ENCODE peak calls at places on chromosomes 5 and 9, in six cellular contexts. One of them, this sample, is unnamed.

GRCh38 chr5:129459485-129460120 is 495 bp upstream of the ADAMTS19 start:
- DNase-seq in OCI-LY7: no peak
- DNase-seq in GM12865: no peak
- DNase-seq in GM20000: peak; percentile 17
- DNase-seq in bronchial epithelial cell: no peak
- DNase-seq in colonic mucosa: peak; percentile 27
- DNase-seq in this sample: no peak

GRCh38 chr9:23850242-23851023 is 24.4 kb upstream of the ELAVL2 start:
- DNase-seq in OCI-LY7: no peak
- DNase-seq in GM12865: no peak
- DNase-seq in GM20000: no peak
- DNase-seq in bronchial epithelial cell: no peak
- DNase-seq in colonic mucosa: no peak
- DNase-seq in this sample: no peak

GRCh38 chr5:139046551-139046950 is 151.6 kb downstream of the SIL1 start:
- DNase-seq in OCI-LY7: no peak
- DNase-seq in GM12865: no peak
- DNase-seq in GM20000: no peak
- DNase-seq in bronchial epithelial cell: no peak
- DNase-seq in colonic mucosa: no peak
- DNase-seq in this sample: no peak

GRCh38 chr5:171997011-171997410 is 9.4 kb downstream of the FBXW11 start:
- DNase-seq in OCI-LY7: no peak
- DNase-seq in GM12865: no peak
- DNase-seq in GM20000: no peak
- DNase-seq in bronchial epithelial cell: no peak
- DNase-seq in colonic mucosa: no peak
- DNase-seq in this sample: no peak

GRCh38 chr9:111258209-111258877 is 71.7 kb downstream of the OR2K2 start:
- DNase-seq in OCI-LY7: no peak
- DNase-seq in GM12865: no peak
- DNase-seq in GM20000: no peak
- DNase-seq in bronchial epithelial cell: no peak
- DNase-seq in colonic mucosa: no peak
- DNase-seq in this sample: no peak

GRCh38 chr9:97880336-97880735 is 27.3 kb downstream of the FOXE1 start:
- DNase-seq in OCI-LY7: no peak
- DNase-seq in GM12865: no peak
- DNase-seq in GM20000: no peak
- DNase-seq in bronchial epithelial cell: no peak
- DNase-seq in colonic mucosa: no peak
- DNase-seq in this sample: no peak

GRCh38 chr5:106959447-106959846 is 711.3 kb downstream of the EFNA5 start:
- DNase-seq in OCI-LY7: no peak
- DNase-seq in GM12865: no peak
- DNase-seq in GM20000: no peak
- DNase-seq in bronchial epithelial cell: peak; percentile 29
- DNase-seq in colonic mucosa: peak; percentile 25
- DNase-seq in this sample: no peak

GRCh38 chr5:218457-219289 is 553 bp downstream of the SDHA start:
- DNase-seq in OCI-LY7: peak; percentile 45
- DNase-seq in GM12865: peak; percentile 51
- DNase-seq in GM20000: no peak
- DNase-seq in bronchial epithelial cell: peak; percentile 28
- DNase-seq in colonic mucosa: peak; percentile 50
- DNase-seq in this sample: no peak

GRCh38 chr5:129014185-129014584 is 48.9 kb downstream of the SLC27A6 start:
- DNase-seq in OCI-LY7: no peak
- DNase-seq in GM12865: no peak
- DNase-seq in GM20000: no peak
- DNase-seq in bronchial epithelial cell: no peak
- DNase-seq in colonic mucosa: no peak
- DNase-seq in this sample: no peak

GRCh38 chr9:70682337-70682736 is 267.9 kb upstream of the KLF9 start:
- DNase-seq in OCI-LY7: no peak
- DNase-seq in GM12865: no peak
- DNase-seq in GM20000: no peak
- DNase-seq in bronchial epithelial cell: no peak
- DNase-seq in colonic mucosa: no peak
- DNase-seq in this sample: no peak

GRCh38 chr9:88532320-88532719 is 2.7 kb upstream of the NXNL2 start:
- DNase-seq in OCI-LY7: no peak
- DNase-seq in GM12865: no peak
- DNase-seq in GM20000: no peak
- DNase-seq in bronchial epithelial cell: peak; percentile 29
- DNase-seq in colonic mucosa: no peak
- DNase-seq in this sample: no peak

GRCh38 chr5:158326241-158326640 is 467.3 kb upstream of the CLINT1 start:
- DNase-seq in OCI-LY7: no peak
- DNase-seq in GM12865: no peak
- DNase-seq in GM20000: no peak
- DNase-seq in bronchial epithelial cell: no peak
- DNase-seq in colonic mucosa: no peak
- DNase-seq in this sample: no peak

GRCh38 chr9:811101-811531 is 30.4 kb upstream of the DMRT1 start:
- DNase-seq in OCI-LY7: no peak
- DNase-seq in GM12865: no peak
- DNase-seq in GM20000: no peak
- DNase-seq in bronchial epithelial cell: peak; percentile 94
- DNase-seq in colonic mucosa: no peak
- DNase-seq in this sample: no peak

GRCh38 chr9:72351538-72352453 is 13.2 kb downstream of the ZFAND5 start:
- DNase-seq in OCI-LY7: no peak
- DNase-seq in GM12865: no peak
- DNase-seq in GM20000: no peak
- DNase-seq in bronchial epithelial cell: peak; percentile 94
- DNase-seq in colonic mucosa: no peak
- DNase-seq in this sample: no peak

GRCh38 chr5:124986170-124986569 is 239.7 kb upstream of the ZNF608 start:
- DNase-seq in OCI-LY7: no peak
- DNase-seq in GM12865: no peak
- DNase-seq in GM20000: no peak
- DNase-seq in bronchial epithelial cell: no peak
- DNase-seq in colonic mucosa: no peak
- DNase-seq in this sample: no peak

GRCh38 chr9:135096408-135096885 is 9.0 kb downstream of the OLFM1 start:
- DNase-seq in OCI-LY7: no peak
- DNase-seq in GM12865: no peak
- DNase-seq in GM20000: no peak
- DNase-seq in bronchial epithelial cell: no peak
- DNase-seq in colonic mucosa: no peak
- DNase-seq in this sample: no peak

GRCh38 chr5:57174128-57174849 is 430 bp downstream of the GPBP1 start:
- DNase-seq in OCI-LY7: peak; percentile 69
- DNase-seq in GM12865: peak; percentile 63
- DNase-seq in GM20000: no peak
- DNase-seq in bronchial epithelial cell: no peak
- DNase-seq in colonic mucosa: no peak
- DNase-seq in this sample: no peak

GRCh38 chr5:36590513-36591286 is 15.7 kb upstream of the SLC1A3 start:
- DNase-seq in OCI-LY7: no peak
- DNase-seq in GM12865: no peak
- DNase-seq in GM20000: no peak
- DNase-seq in bronchial epithelial cell: no peak
- DNase-seq in colonic mucosa: no peak
- DNase-seq in this sample: no peak

GRCh38 chr9:128056887-128057723 is 10.0 kb downstream of the NAIF1 start:
- DNase-seq in OCI-LY7: no peak
- DNase-seq in GM12865: no peak
- DNase-seq in GM20000: no peak
- DNase-seq in bronchial epithelial cell: peak; percentile 59
- DNase-seq in colonic mucosa: peak; percentile 78
- DNase-seq in this sample: no peak

GRCh38 chr5:38576442-38576841 is 20.0 kb upstream of the LIFR start:
- DNase-seq in OCI-LY7: no peak
- DNase-seq in GM12865: no peak
- DNase-seq in GM20000: no peak
- DNase-seq in bronchial epithelial cell: no peak
- DNase-seq in colonic mucosa: no peak
- DNase-seq in this sample: no peak

GRCh38 chr5:2921651-2922050 is 170.2 kb upstream of the IRX2 start:
- DNase-seq in OCI-LY7: no peak
- DNase-seq in GM12865: no peak
- DNase-seq in GM20000: no peak
- DNase-seq in bronchial epithelial cell: no peak
- DNase-seq in colonic mucosa: no peak
- DNase-seq in this sample: no peak

GRCh38 chr9:137818286-137818685 is 59.3 kb upstream of the CACNA1B start:
- DNase-seq in OCI-LY7: no peak
- DNase-seq in GM12865: no peak
- DNase-seq in GM20000: no peak
- DNase-seq in bronchial epithelial cell: no peak
- DNase-seq in colonic mucosa: no peak
- DNase-seq in this sample: no peak

GRCh38 chr5:42691413-42691861 is 65.2 kb upstream of the CCDC152 start:
- DNase-seq in OCI-LY7: no peak
- DNase-seq in GM12865: no peak
- DNase-seq in GM20000: no peak
- DNase-seq in bronchial epithelial cell: peak; percentile 7
- DNase-seq in colonic mucosa: no peak
- DNase-seq in this sample: no peak

GRCh38 chr5:61916621-61917620 is 389.1 kb upstream of the KIF2A start:
- DNase-seq in OCI-LY7: no peak
- DNase-seq in GM12865: no peak
- DNase-seq in GM20000: no peak
- DNase-seq in bronchial epithelial cell: peak; percentile 100
- DNase-seq in colonic mucosa: no peak
- DNase-seq in this sample: peak; percentile 11

DNA sequence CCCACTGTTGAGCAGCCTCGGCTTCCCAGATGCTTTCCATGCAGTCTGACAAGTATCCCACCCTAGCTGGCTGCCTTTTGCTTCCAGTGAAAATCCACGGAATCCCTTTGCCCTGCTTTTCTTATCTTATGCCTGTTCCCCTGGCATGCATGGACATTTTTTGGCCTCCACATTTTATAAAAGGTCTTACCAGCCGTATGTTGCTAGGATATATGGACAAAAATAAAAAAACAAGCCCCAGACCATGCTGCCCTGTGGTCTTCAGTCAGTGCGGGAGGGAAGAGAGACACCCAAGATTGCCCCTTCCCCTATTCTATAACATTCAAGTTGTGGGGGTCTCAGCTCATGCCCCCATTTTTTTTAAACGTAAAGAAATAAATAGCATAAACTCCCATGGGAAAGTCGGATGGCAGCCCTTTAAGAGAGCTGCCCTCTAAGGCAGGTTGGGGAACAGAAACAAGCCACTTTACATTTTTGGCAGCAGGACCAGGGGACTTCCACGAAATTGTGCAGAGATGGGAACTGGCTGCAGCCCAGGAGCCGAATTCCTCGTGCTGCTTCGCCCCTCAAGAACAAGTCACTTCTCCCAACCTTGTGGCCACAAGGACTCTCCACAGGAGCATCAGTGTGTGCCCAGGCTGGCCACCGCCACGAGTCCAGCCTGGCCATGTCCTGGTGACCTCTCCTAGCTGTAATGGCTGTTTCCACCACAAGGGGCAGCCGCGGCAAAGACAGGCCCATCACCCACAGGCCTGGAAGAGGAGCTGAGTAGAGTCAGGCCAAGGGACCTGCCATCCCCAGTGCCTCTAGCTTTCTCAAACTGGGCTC is 129.4 kb downstream of the COL23A1 start:
- DNase-seq in OCI-LY7: peak; percentile 51
- DNase-seq in GM12865: peak; percentile 44
- DNase-seq in GM20000: peak; percentile 69
- DNase-seq in bronchial epithelial cell: peak; percentile 39
- DNase-seq in colonic mucosa: peak; percentile 77
- DNase-seq in this sample: no peak
- TF ChIP-seq CTCF in OCI-LY7: peak; percentile 81
- TF ChIP-seq CTCF in GM12865: peak; percentile 69
- TF ChIP-seq CTCF in GM20000: peak; percentile 90
- TF ChIP-seq CTCF in bronchial epithelial cell: peak; percentile 89
- TF ChIP-seq CTCF in colonic mucosa: peak; percentile 80
- TF ChIP-seq CTCF in this sample: peak; percentile 48

DNA sequence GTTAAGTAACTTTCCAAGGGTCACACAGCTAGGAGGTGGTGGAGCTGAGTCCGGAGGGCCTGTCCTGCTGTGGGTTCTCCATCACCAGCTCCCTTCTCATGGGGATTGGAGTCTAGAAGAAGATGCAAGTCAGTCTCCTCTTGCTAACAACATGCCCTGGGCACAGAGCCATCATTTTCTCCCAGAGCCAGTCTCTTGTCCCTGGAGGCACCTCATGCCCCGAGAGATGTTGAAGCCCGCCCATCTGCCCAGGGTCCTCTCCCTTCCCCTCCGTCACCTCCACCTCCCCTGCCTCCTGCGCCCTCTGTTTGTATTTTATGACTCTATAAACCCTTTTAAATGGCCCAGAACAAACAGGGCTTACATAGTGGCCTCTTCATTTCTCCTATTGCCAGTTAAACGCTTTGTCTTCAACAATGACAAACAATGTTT is 55.6 kb downstream of the ASS1 start:
- DNase-seq in OCI-LY7: no peak
- DNase-seq in GM12865: no peak
- DNase-seq in GM20000: no peak
- DNase-seq in bronchial epithelial cell: no peak
- DNase-seq in colonic mucosa: peak; percentile 56
- DNase-seq in this sample: no peak
- TF ChIP-seq CTCF in OCI-LY7: no peak
- TF ChIP-seq CTCF in GM12865: no peak
- TF ChIP-seq CTCF in GM20000: no peak
- TF ChIP-seq CTCF in bronchial epithelial cell: no peak
- TF ChIP-seq CTCF in colonic mucosa: no peak
- TF ChIP-seq CTCF in this sample: no peak

GRCh38 chr9:113150670-113151591 is at the start of gene SLC31A2:
- DNase-seq in OCI-LY7: peak; percentile 90
- DNase-seq in GM12865: peak; percentile 88
- DNase-seq in GM20000: peak; percentile 92
- DNase-seq in bronchial epithelial cell: peak; percentile 60
- DNase-seq in colonic mucosa: peak; percentile 91
- DNase-seq in this sample: no peak
- TF ChIP-seq CTCF in OCI-LY7: peak; percentile 74
- TF ChIP-seq CTCF in GM12865: peak; percentile 34
- TF ChIP-seq CTCF in GM20000: peak; percentile 7
- TF ChIP-seq CTCF in bronchial epithelial cell: peak; percentile 49
- TF ChIP-seq CTCF in colonic mucosa: no peak
- TF ChIP-seq CTCF in this sample: peak; percentile 43

GRCh38 chr9:124861342-124862229 is at the start of the genes ARPC5L and RPL35:
- DNase-seq in OCI-LY7: peak; percentile 97
- DNase-seq in GM12865: peak; percentile 98
- DNase-seq in GM20000: peak; percentile 99
- DNase-seq in bronchial epithelial cell: peak; percentile 79
- DNase-seq in colonic mucosa: peak; percentile 96
- DNase-seq in this sample: peak; percentile 53
- TF ChIP-seq CTCF in OCI-LY7: peak; percentile 64
- TF ChIP-seq CTCF in GM12865: peak; percentile 15
- TF ChIP-seq CTCF in GM20000: no peak
- TF ChIP-seq CTCF in bronchial epithelial cell: peak; percentile 40
- TF ChIP-seq CTCF in colonic mucosa: peak; percentile 20
- TF ChIP-seq CTCF in this sample: peak; percentile 40